ENCODE peak calls at places on chromosomes 4 and X, in six cellular contexts. N is HepG2; Y is left lung; V is pancreas; L is activated T-helper 1 cell treated with anti-CD3 and anti-CD28 coated beads, Interleukin-12 subunit alpha, Interleukin-12 subunit beta, Interleukin-2, Interleukin-4 antibody, amounts not matched to agents 30 ng/mL and 10 ng/mL and 1 ng/mL, durations not matched to agents 14 hours and 24 hours and 36 hours; S is anterior cingulate cortex. C is an unnamed sample.

GRCh38 chr4:27248829-27249228 is 388.2 kb downstream of the STIM2 start:
- DNase-seq in N (no peak), Y (no peak), V (no peak), L (no peak), S (no peak), C (no peak)

GRCh38 chr4:109730294-109731051 is 603 bp upstream of the PLA2G12A start:
- DNase-seq in N (no peak), Y (peak; percentile 59), V (peak; percentile 63), L (no peak), S (peak; percentile 66), C (peak; percentile 52)

GRCh38 chr4:7108660-7109059 is 40.8 kb upstream of the GRPEL1 start:
- DNase-seq in N (no peak), Y (no peak), V (no peak), L (no peak), S (no peak), C (no peak)

GRCh38 chrX:114251575-114251974 is 332.3 kb upstream of the HTR2C start:
- DNase-seq in N (no peak), Y (no peak), V (no peak), L (no peak), S (no peak), C (no peak)

GRCh38 chr4:169649545-169650226 is 29.3 kb downstream of the CLCN3 start:
- DNase-seq in N (no peak), Y (no peak), V (peak; percentile 36), L (no peak), S (no peak), C (no peak)

GRCh38 chrX:48835524-48836329 is at the start of gene PCSK1N:
- DNase-seq in N (peak; percentile 88), Y (no peak), V (peak; percentile 24), L (no peak), S (peak; percentile 13), C (peak; percentile 16)

GRCh38 chr4:30868257-30868656 is 148.1 kb downstream of the PCDH7 start:
- DNase-seq in N (no peak), Y (no peak), V (no peak), L (no peak), S (no peak), C (no peak)

GRCh38 chr4:95572304-95572991 is 23.7 kb upstream of the UNC5C start:
- DNase-seq in N (no peak), Y (peak; percentile 47), V (no peak), L (no peak), S (no peak), C (no peak)

GRCh38 chr4:184806246-184806550 is 19.6 kb downstream of the ACSL1 start:
- DNase-seq in N (no peak), Y (no peak), V (no peak), L (no peak), S (no peak), C (no peak)

GRCh38 chr4:150952167-150952845 is 62.8 kb downstream of the LRBA start:
- DNase-seq in N (no peak), Y (no peak), V (no peak), L (no peak), S (no peak), C (no peak)

GRCh38 chr4:56038763-56039162 is 90.0 kb downstream of the CEP135 start:
- DNase-seq in N (no peak), Y (no peak), V (no peak), L (no peak), S (no peak), C (no peak)

GRCh38 chr4:72507167-72507566 is 61.9 kb downstream of the ADAMTS3 start:
- DNase-seq in N (no peak), Y (no peak), V (no peak), L (no peak), S (no peak), C (no peak)

GRCh38 chr4:124902111-124902510 is 189.6 kb upstream of the ANKRD50 start:
- DNase-seq in N (no peak), Y (no peak), V (no peak), L (no peak), S (no peak), C (no peak)

GRCh38 chr4:167930171-167930570 is 162.2 kb upstream of the ANXA10 start:
- DNase-seq in N (no peak), Y (no peak), V (no peak), L (no peak), S (no peak), C (no peak)

GRCh38 chrX:110086916-110087484 is 84.1 kb downstream of the TMEM164 start:
- DNase-seq in N (peak; percentile 12), Y (no peak), V (no peak), L (no peak), S (no peak), C (no peak)

GRCh38 chrX:17247144-17247543 is 127.9 kb upstream of the NHS start:
- DNase-seq in N (no peak), Y (no peak), V (no peak), L (no peak), S (no peak), C (no peak)

GRCh38 chr4:112562254-112562653 is 46.3 kb upstream of the NEUROG2 start:
- DNase-seq in N (no peak), Y (no peak), V (no peak), L (no peak), S (no peak), C (no peak)

GRCh38 chrX:68504237-68504636 is 5.4 kb downstream of the YIPF6 start:
- DNase-seq in N (no peak), Y (no peak), V (no peak), L (peak; percentile 8), S (no peak), C (no peak)

GRCh38 chrX:17465201-17465600 is 90.2 kb downstream of the NHS start:
- DNase-seq in N (no peak), Y (no peak), V (no peak), L (no peak), S (no peak), C (no peak)

GRCh38 chr4:10279261-10279660 is 162.7 kb upstream of the WDR1 start:
- DNase-seq in N (no peak), Y (no peak), V (no peak), L (no peak), S (no peak), C (no peak)

GRCh38 chrX:69150294-69150960 is 14.8 kb downstream of the PJA1 start:
- DNase-seq in N (peak; percentile 30), Y (no peak), V (no peak), L (no peak), S (no peak), C (no peak)

GRCh38 chrX:42020225-42020624 is 96.9 kb upstream of the CASK start:
- DNase-seq in N (no peak), Y (no peak), V (no peak), L (no peak), S (no peak), C (no peak)

GRCh38 chrX:124216396-124217124 is 115.9 kb upstream of the TEX13D start:
- DNase-seq in N (no peak), Y (no peak), V (no peak), L (no peak), S (no peak), C (no peak)

GRCh38 chr4:173490256-173490655 is 39.8 kb downstream of the HAND2 start:
- DNase-seq in N (no peak), Y (no peak), V (no peak), L (no peak), S (no peak), C (no peak)

GRCh38 chrX:69152398-69152797 is 12.9 kb downstream of the PJA1 start:
- DNase-seq in N (peak; percentile 21), Y (no peak), V (no peak), L (no peak), S (no peak), C (no peak)

GRCh38 chr4:186840771-186841301 is 117.2 kb upstream of the FAT1 start:
- DNase-seq in N (no peak), Y (no peak), V (no peak), L (no peak), S (no peak), C (no peak)

GRCh38 chr4:9988349-9988748 is 32.9 kb downstream of the SLC2A9 start:
- DNase-seq in N (no peak), Y (no peak), V (no peak), L (no peak), S (no peak), C (no peak)

GRCh38 chrX:120457766-120458180 is 11.3 kb downstream of the LAMP2 start:
- DNase-seq in N (no peak), Y (no peak), V (no peak), L (no peak), S (no peak), C (no peak)

GRCh38 chr4:8181844-8182243 is 17.2 kb upstream of the SH3TC1 start:
- DNase-seq in N (no peak), Y (peak; percentile 64), V (peak; percentile 54), L (no peak), S (no peak), C (no peak)

GRCh38 chrX:35890699-35891098 is 28.8 kb upstream of the CFAP47 start:
- DNase-seq in N (peak; percentile 46), Y (no peak), V (peak; percentile 35), L (no peak), S (no peak), C (peak; percentile 37)

GRCh38 chr4:36099509-36099908 is 144.8 kb downstream of the ARAP2 start:
- DNase-seq in N (no peak), Y (no peak), V (no peak), L (no peak), S (no peak), C (no peak)

GRCh38 chr4:183738081-183738673 is 79.1 kb downstream of the TRAPPC11 start:
- DNase-seq in N (no peak), Y (no peak), V (no peak), L (no peak), S (no peak), C (no peak)

GRCh38 chrX:48071064-48071985 is at the start of gene ZNF630:
- DNase-seq in N (no peak), Y (peak; percentile 80), V (peak; percentile 80), L (peak; percentile 24), S (peak; percentile 45), C (peak; percentile 34)

GRCh38 chrX:3713225-3713936 is at the start of gene PRKX:
- DNase-seq in N (no peak), Y (peak; percentile 73), V (peak; percentile 34), L (peak; percentile 71), S (no peak), C (peak; percentile 47)

GRCh38 chrX:53584891-53585290 is 101.6 kb downstream of the HUWE1 start:
- DNase-seq in N (no peak), Y (no peak), V (no peak), L (no peak), S (no peak), C (peak; percentile 5)

C was measured in midbrain.